ENCODE peak calls at places on chromosomes 5 and 9, in five cellular contexts. H, V, E, W and D are unnamed samples.

GRCh38 chr5:107542831-107543231 is 127.9 kb downstream of the EFNA5 start:
- DNase-seq in W (peak; percentile 36), H (no peak), E (no peak), V (peak; percentile 82), D (peak; percentile 73)

GRCh38 chr9:76905984-76906861 is at the start of gene PRUNE2:
- DNase-seq in V (peak; percentile 55), W (peak; percentile 80), E (peak; percentile 93), H (peak; percentile 54), D (peak; percentile 54)

GRCh38 chr9:110897899-110898298 is 140.4 kb downstream of the LPAR1 start:
- DNase-seq in E (no peak), W (no peak), H (no peak), V (no peak), D (no peak)

GRCh38 chr5:14450055-14450524 is 131.5 kb upstream of the OTULINL start:
- DNase-seq in H (no peak), V (no peak), E (no peak), W (no peak), D (no peak)

GRCh38 chr9:131100445-131100844 is 4.1 kb downstream of the AIF1L start:
- DNase-seq in H (no peak), E (no peak), V (no peak), W (no peak), D (no peak)

GRCh38 chr5:160260881-160261815 is 31.8 kb downstream of the FABP6 start:
- DNase-seq in E (no peak), H (peak; percentile 88), W (peak; percentile 60), V (no peak), D (peak; percentile 71)

GRCh38 chr9:83355024-83355444 is 183.2 kb downstream of the FRMD3 start:
- DNase-seq in E (peak; percentile 13), H (no peak), W (no peak), V (no peak), D (no peak)

GRCh38 chr5:139190125-139190524 is 8.0 kb downstream of the SIL1 start:
- DNase-seq in E (no peak), H (no peak), W (no peak), V (no peak), D (no peak)

GRCh38 chr9:27599102-27599501 is 25.8 kb upstream of the C9orf72 start:
- DNase-seq in E (no peak), H (no peak), V (no peak), W (no peak), D (no peak)

GRCh38 chr5:8213701-8214240 is 344.8 kb downstream of the MTRR start:
- DNase-seq in W (no peak), H (no peak), E (no peak), V (no peak), D (no peak)

GRCh38 chr5:79694652-79695051 is 5.0 kb downstream of the CMYA5 start:
- DNase-seq in V (no peak), W (no peak), H (no peak), E (no peak), D (no peak)

GRCh38 chr5:180334751-180335613 is 18.2 kb downstream of the GFPT2 start:
- DNase-seq in V (no peak), H (no peak), W (no peak), E (no peak), D (no peak)

GRCh38 chr5:54296386-54296785 is 14.0 kb downstream of the ARL15 start:
- DNase-seq in H (no peak), V (peak; percentile 59), W (peak; percentile 67), E (no peak), D (no peak)

GRCh38 chr5:164487939-164488338 is 982.5 kb downstream of the MAT2B start:
- DNase-seq in H (no peak), W (no peak), E (no peak), V (no peak), D (no peak)

GRCh38 chr9:2809692-2810423 is 34.0 kb downstream of the PUM3 start:
- DNase-seq in W (no peak), V (no peak), E (no peak), H (peak; percentile 79), D (no peak)

GRCh38 chr5:124570285-124571035 is 176.0 kb downstream of the ZNF608 start:
- DNase-seq in V (no peak), H (no peak), E (peak; percentile 18), W (no peak), D (no peak)

GRCh38 chr9:138098908-138099791 is 221.6 kb downstream of the CACNA1B start:
- DNase-seq in H (no peak), W (peak; percentile 9), V (no peak), E (no peak), D (no peak)

GRCh38 chr9:99478469-99479027 is 256.5 kb downstream of the SEC61B start:
- DNase-seq in H (no peak), E (no peak), V (no peak), W (no peak), D (no peak)

GRCh38 chr5:108661590-108662219 is 86.0 kb upstream of the FER start:
- DNase-seq in H (no peak), V (no peak), W (no peak), E (no peak), D (peak; percentile 25)

GRCh38 chr5:173759696-173760095 is 128.5 kb upstream of the CPEB4 start:
- DNase-seq in W (no peak), E (no peak), H (no peak), V (no peak), D (no peak)

GRCh38 chr5:31824886-31825774 is 186.2 kb downstream of the PDZD2 start:
- DNase-seq in E (peak; percentile 39), V (peak; percentile 65), W (peak; percentile 34), H (peak; percentile 55), D (peak; percentile 59)

GRCh38 chr5:28896949-28897348 is 1858.6 kb upstream of the CDH9 start:
- DNase-seq in V (no peak), W (no peak), E (no peak), H (no peak), D (no peak)

GRCh38 chr9:25261445-25261844 is 416.8 kb downstream of the TUSC1 start:
- DNase-seq in E (no peak), W (no peak), H (no peak), V (no peak), D (no peak)

GRCh38 chr5:132877938-132878337 is 4.5 kb downstream of the LEAP2 start:
- DNase-seq in H (no peak), W (peak; percentile 70), V (peak; percentile 64), E (no peak), D (peak; percentile 43)

GRCh38 chr5:179079165-179079987 is 19.2 kb downstream of the ZNF354C start:
- DNase-seq in W (no peak), V (no peak), H (no peak), E (no peak), D (no peak)

GRCh38 chr9:13083366-13083765 is 196.1 kb downstream of the MPDZ start:
- DNase-seq in V (no peak), E (no peak), W (no peak), H (no peak), D (no peak)

GRCh38 chr9:129351058-129351641 is 173.1 kb upstream of the IER5L start:
- DNase-seq in W (peak; percentile 40), H (no peak), V (no peak), E (peak; percentile 66), D (no peak)

GRCh38 chr9:37775216-37775919 is 9.5 kb downstream of the EXOSC3 start:
- DNase-seq in V (no peak), E (no peak), W (no peak), H (no peak), D (no peak)

GRCh38 chr5:69213513-69214215 is 21.0 kb upstream of the CDK7 start:
- DNase-seq in E (no peak), H (no peak), W (no peak), V (no peak), D (no peak)

GRCh38 chr5:10301266-10301665 is 6.4 kb downstream of the CMBL start:
- DNase-seq in V (no peak), H (no peak), W (peak; percentile 71), E (no peak), D (no peak)

DNA sequence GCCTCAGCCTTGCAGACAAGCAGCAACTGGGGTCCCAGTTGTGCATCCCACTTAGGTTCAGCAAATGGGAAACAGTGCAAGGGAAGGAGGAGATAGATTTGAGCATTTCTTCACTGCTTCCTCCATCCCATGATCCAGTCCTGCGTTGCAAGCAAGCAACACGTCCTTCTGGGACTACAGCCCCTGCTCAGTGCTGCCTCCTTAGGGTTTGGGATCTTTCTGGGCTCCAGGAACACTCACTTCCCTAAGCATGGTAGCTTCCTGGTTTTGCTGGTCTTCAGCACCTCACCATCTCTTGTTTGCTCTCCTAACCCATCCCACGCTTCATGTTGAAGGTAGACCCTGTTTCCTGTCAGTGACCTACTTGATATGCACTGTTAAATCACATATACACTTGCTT is 444.7 kb downstream of the MED10 start:
- DNase-seq in W (no peak), V (no peak), E (no peak), H (no peak), D (no peak)
- TF ChIP-seq CTCF in W (no peak), V (no peak), E (no peak), H (no peak), D (no peak)

DNA sequence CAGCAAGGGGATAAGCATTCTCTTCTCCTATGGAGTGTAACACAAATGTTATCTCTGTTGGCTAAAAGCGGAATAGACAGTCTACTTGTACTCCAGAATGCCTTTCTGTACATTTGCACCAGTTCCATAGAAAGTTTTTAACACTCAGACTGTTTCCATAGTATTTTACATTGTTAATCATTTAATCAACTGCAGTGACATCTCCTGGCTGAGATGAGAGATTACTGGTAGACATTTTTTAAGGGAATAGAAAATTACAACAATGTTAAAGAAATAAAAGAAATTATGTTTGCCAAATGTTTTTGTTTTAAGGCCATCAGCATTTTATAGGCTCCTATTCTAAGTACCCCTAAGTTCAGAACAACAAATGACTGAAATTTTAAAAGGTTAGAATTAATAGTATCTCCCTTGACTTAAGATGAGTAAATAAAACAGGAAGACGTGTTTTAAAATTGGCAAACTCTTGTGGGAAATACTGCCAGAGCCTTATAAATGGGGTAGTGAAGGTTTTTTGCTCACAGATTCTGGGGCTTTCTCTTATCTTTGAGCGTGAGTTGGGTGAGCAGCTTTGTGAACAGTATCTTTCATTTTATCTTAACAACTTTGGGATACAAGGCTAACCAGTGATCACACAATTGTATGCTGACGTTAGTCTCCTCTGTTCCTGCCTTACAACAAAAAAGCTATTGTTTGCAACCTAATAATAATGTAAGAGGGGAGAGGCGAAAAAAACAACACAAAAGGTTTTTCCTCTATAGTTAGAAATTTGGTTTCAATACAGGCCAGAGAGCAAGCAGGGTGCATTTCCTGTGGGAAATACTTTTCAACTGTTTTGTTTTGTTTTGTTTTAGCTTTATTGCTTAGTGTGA is 294.4 kb downstream of the FBXL7 start:
- DNase-seq in H (no peak), E (no peak), W (no peak), V (no peak), D (no peak)
- TF ChIP-seq CTCF in H (no peak), E (no peak), W (no peak), V (peak; percentile 41), D (no peak)

DNA sequence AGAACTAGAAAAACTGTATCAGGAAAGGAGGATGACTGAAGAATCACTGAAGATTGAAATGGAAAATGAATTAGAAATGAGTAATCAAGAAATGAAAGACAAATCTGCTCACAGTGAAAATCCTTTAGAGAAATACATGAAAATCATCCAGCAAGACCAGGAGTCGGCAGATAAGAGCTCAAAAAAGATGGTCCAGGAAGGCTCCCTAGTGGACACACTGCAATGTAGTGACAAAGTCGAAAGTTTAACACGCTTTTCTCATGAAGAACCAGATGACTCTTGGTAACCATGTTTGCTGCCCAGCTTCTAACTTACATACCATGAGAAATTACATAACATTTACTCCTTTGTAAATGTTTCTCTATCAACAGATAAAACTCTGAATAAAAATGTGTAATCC is 37.1 kb downstream of the CPLANE1 start:
- DNase-seq in W (no peak), V (no peak), E (no peak), H (no peak), D (no peak)
- TF ChIP-seq CTCF in W (no peak), V (no peak), E (no peak), H (no peak), D (no peak)

GRCh38 chr5:127739807-127740384 is 36.7 kb downstream of the CCDC192 start:
- DNase-seq in E (no peak), H (no peak), V (no peak), W (no peak), D (no peak)
- TF ChIP-seq CTCF in E (no peak), H (no peak), V (no peak), W (no peak), D (no peak)

GRCh38 chr5:19608434-19608833 is 379.6 kb downstream of the CDH18 start:
- DNase-seq in W (no peak), E (no peak), V (no peak), H (no peak), D (no peak)
- TF ChIP-seq CTCF in W (no peak), E (no peak), V (peak; percentile 7), H (no peak), D (no peak)